ENCODE peak calls at places on chromosomes 4 and X, in four cellular contexts. K, V, O and B are unnamed samples.

GRCh38 chr4:69054578-69055200 is 41.6 kb upstream of the UGT2B7 start:
- DNase-seq in V (no peak), O (no peak), K (no peak), B (peak; percentile 66)

GRCh38 chrX:18871161-18871880 is 112.6 kb downstream of the PHKA2 start:
- DNase-seq in K (no peak), V (no peak), O (no peak), B (no peak)

GRCh38 chr4:39950861-39951481 is 26.7 kb downstream of the PDS5A start:
- DNase-seq in O (no peak), V (no peak), K (no peak), B (no peak)

GRCh38 chr4:153684182-153685073 is at the start of gene TLR2:
- DNase-seq in K (no peak), O (peak; percentile 66), V (no peak), B (no peak)

GRCh38 chrX:47285762-47286320 is 53.0 kb downstream of the USP11 start:
- DNase-seq in K (no peak), O (no peak), V (no peak), B (no peak)

GRCh38 chr4:23789765-23790164 is 100.1 kb downstream of the PPARGC1A start:
- DNase-seq in K (no peak), O (no peak), V (no peak), B (peak; percentile 28)

GRCh38 chrX:40107291-40108083 is 9.7 kb upstream of the BCOR start:
- DNase-seq in K (no peak), O (no peak), V (peak; percentile 57), B (no peak)

GRCh38 chr4:80078361-80079092 is 5.5 kb upstream of the ANTXR2 start:
- DNase-seq in V (no peak), O (no peak), K (no peak), B (no peak)

GRCh38 chr4:704198-704891 is 1.3 kb upstream of the PCGF3 start:
- DNase-seq in V (no peak), K (no peak), O (no peak), B (no peak)

GRCh38 chr4:86831262-86832090 is 17.7 kb downstream of the SLC10A6 start:
- DNase-seq in K (no peak), O (no peak), V (peak; percentile 36), B (peak; percentile 1)

GRCh38 chr4:80926446-80926845 is 104.1 kb upstream of the BMP3 start:
- DNase-seq in O (no peak), K (no peak), V (no peak), B (no peak)

GRCh38 chrX:45771114-45771513 is 570.4 kb upstream of the DIPK2B start:
- DNase-seq in K (no peak), O (no peak), V (peak; percentile 25), B (peak; percentile 51)

GRCh38 chr4:107757860-107758476 is 37.9 kb upstream of the PAPSS1 start:
- DNase-seq in O (no peak), K (peak; percentile 18), V (peak; percentile 33), B (peak; percentile 28)

GRCh38 chrX:12007881-12008280 is 130.4 kb upstream of the FRMPD4 start:
- DNase-seq in O (no peak), K (no peak), V (no peak), B (no peak)

GRCh38 chr4:41145571-41146078 is 68.7 kb downstream of the APBB2 start:
- DNase-seq in V (no peak), O (no peak), K (no peak), B (peak; percentile 61)

GRCh38 chr4:113869743-113870375 is 108.3 kb upstream of the CAMK2D start:
- DNase-seq in O (no peak), K (no peak), V (no peak), B (no peak)

GRCh38 chrX:47200385-47201150 is 6.9 kb downstream of the UBA1 start:
- DNase-seq in V (no peak), K (peak; percentile 21), O (no peak), B (peak; percentile 42)

GRCh38 chr4:137203601-137204000 is 328.7 kb downstream of the PCDH18 start:
- DNase-seq in O (no peak), V (no peak), K (no peak), B (no peak)

GRCh38 chr4:78922207-78922606 is 17.0 kb downstream of the PAQR3 start:
- DNase-seq in K (no peak), O (no peak), V (no peak), B (no peak)

GRCh38 chr4:176443646-176444409 is 124.1 kb downstream of the SPCS3 start:
- DNase-seq in V (no peak), K (no peak), O (no peak), B (no peak)

GRCh38 chr4:118086334-118086733 is 52.0 kb downstream of the NDST3 start:
- DNase-seq in O (no peak), V (no peak), K (no peak), B (no peak)

GRCh38 chr4:15238720-15239119 is 189.1 kb upstream of the C1QTNF7 start:
- DNase-seq in O (peak; percentile 43), V (peak; percentile 59), K (peak; percentile 19), B (peak; percentile 5)

GRCh38 chr4:9811796-9812195 is 30.4 kb downstream of the DRD5 start:
- DNase-seq in O (no peak), V (no peak), K (no peak), B (no peak)

GRCh38 chrX:115462406-115462805 is 98.6 kb upstream of the PLS3 start:
- DNase-seq in V (no peak), O (no peak), K (no peak), B (no peak)

GRCh38 chrX:19739683-19740082 is 147.7 kb downstream of the SH3KBP1 start:
- DNase-seq in V (peak; percentile 80), K (peak; percentile 60), O (peak; percentile 64), B (peak; percentile 20)

GRCh38 chrX:123422875-123423274 is 238.8 kb downstream of the GRIA3 start:
- DNase-seq in V (peak; percentile 51), O (peak; percentile 11), K (peak; percentile 6), B (peak; percentile 1)

GRCh38 chr4:15241946-15242345 is 185.9 kb upstream of the C1QTNF7 start:
- DNase-seq in O (no peak), V (no peak), K (no peak), B (no peak)

GRCh38 chr4:87033902-87034301 is 99.1 kb downstream of the AFF1 start:
- DNase-seq in V (no peak), O (peak; percentile 34), K (peak; percentile 39), B (no peak)

GRCh38 chr4:168715889-168716288 is 219.0 kb downstream of the PALLD start:
- DNase-seq in K (no peak), V (no peak), O (no peak), B (no peak)

GRCh38 chrX:29890646-29891200 is 324.6 kb upstream of the MAGEB2 start:
- DNase-seq in O (no peak), V (no peak), K (no peak), B (no peak)

GRCh38 chr4:120857312-120857711 is 65.2 kb downstream of the PRDM5 start:
- DNase-seq in V (no peak), O (no peak), K (no peak), B (no peak)

GRCh38 chr4:23773884-23774636 is 115.8 kb downstream of the PPARGC1A start:
- DNase-seq in K (no peak), V (no peak), O (no peak), B (no peak)

GRCh38 chr4:35772291-35772690 is 472.0 kb downstream of the ARAP2 start:
- DNase-seq in V (no peak), K (no peak), O (no peak), B (no peak)

DNA sequence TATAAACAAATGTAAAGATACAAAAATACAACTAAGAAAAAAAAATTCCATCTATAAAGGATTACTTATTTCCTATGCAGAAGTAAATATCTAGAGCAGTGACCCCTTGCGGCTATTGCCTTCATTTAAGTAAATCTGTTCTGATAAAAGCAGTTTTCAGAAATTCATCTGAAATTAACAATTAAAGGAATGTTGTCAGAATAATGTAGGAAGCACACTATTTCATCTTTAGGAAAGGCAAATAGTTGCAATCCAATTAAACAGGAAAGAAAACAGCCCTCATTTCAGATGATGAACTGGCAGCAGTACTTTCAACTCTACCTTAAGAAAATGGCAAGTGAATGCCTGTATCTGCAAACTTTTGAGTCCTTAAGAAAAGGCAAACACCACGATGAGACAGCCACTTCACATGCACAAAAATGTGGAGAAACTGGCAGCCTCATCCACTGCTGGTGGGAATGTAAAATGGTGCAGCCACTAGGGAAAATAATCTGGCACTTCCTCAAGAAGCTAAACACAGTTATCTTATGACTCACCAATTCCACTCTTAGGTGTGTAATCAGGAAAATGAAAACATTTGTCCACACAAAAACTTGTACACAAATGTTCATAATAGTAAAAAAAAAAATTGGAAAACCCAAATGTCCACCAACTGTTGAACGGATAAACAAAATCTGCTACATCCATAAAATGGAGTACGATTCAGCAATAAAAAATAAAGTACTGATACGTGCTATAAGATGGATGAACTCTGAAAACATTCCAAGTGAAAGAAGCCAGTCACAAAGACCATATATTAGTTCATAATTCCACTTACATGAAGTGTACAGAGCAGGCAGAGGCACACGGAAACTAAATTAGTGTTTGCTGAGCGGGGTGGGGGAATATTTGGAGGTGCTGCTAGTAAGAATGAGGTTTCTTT is 2.0 kb upstream of the THAP9 start:
- DNase-seq in K (no peak), O (no peak), V (no peak), B (no peak)
- TF ChIP-seq ELF4 in K (no peak), O (no peak), V (no peak), B (no peak)

DNA sequence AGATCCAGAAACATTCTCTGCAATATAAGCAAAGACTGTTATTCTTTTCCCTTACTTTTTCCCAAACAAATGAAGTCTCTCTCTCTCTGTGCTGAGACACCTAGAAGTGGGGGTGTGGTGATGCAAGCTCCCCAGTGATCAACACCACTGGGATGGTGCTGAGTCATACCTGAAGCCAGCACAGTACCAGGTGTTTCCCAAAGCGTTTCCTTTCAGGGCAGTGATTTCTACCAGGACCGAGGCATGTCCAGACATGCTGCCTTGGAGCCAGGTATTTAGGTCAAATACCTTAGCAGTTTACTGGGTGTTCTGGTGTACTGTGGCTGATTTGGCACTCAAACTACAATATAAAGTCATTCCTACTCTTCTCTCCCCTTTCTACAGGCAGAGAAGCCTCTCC is 726.5 kb downstream of the FAM133A start:
- DNase-seq in O (peak; percentile 9), V (no peak), K (no peak), B (peak; percentile 0)
- TF ChIP-seq ELF4 in O (no peak), V (no peak), K (no peak), B (no peak)

DNA sequence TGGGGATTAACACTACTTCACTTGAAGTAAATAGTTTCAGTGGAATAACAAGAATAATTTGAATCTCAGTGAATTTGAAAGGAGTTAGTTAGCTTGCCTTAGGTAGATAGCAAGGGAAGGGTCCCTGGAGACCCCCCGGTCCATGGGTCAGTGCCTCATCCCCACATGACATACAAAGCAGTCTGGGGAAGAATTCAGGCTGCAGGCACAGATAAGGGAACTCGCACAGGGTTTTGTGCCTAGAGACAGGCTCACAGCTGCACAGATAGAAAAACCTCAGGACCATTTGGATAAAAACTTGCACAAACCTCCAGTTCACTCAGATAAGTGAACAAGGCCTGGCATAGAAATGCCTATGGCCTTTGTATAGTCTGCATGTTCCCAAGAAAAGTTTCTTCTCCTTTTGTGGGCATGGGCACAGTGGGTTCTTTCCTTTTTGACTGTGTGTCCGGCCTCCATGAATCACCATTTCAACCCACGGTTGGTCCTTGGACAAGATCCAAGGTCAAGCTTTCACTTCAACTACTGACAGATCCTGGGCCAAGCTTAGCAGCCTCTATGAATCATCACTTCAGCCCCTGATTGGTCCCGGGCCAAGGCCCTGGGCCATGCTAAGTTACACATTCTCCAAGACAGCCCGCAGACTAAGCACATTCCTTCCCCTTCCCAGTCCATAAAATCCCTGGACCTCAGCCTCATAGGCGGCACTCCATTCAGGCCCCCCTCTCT is 108.3 kb upstream of the KLHL4 start:
- DNase-seq in O (no peak), V (no peak), K (peak; percentile 10), B (peak; percentile 15)
- TF ChIP-seq ELF4 in O (no peak), V (no peak), K (no peak), B (no peak)

DNA sequence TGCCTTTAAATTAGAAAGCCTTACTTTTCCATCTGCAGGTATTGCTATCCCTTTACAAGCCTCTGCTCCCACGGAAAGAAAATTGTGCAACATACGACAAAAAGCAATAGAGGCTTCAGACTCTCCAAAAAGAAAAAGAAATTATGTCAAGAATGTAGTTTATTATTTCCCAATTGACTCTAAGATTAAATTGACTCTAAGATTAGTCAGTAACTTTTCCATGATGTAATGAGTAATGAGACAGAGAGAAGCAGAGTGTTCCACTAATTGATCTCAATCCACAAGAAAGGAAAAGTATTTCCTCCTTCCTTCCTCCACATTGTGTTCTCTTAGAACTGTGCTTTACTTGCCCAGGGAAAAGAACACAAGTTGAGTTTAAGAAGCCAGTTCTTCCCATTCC is 345.7 kb upstream of the HS3ST1 start:
- DNase-seq in V (no peak), K (no peak), O (no peak), B (no peak)
- TF ChIP-seq ELF4 in V (no peak), K (no peak), O (no peak), B (no peak)